ENCODE peak calls at places on chromosomes 11 and 22, in five cellular contexts. One of them, this sample, is unnamed.

GRCh38 chr22:21941921-21942320 is 10.7 kb downstream of the PPM1F start:
- DNase-seq in AG09319: no peak
- DNase-seq in NB4: no peak
- DNase-seq in GM20000: no peak
- DNase-seq in CD14-positive monocyte: no peak
- DNase-seq in this sample: no peak

GRCh38 chr22:50529416-50530279 is at the start of gene TYMP:
- DNase-seq in NB4: no peak
- DNase-seq in AG09319: no peak
- DNase-seq in GM20000: peak; percentile 93
- DNase-seq in CD14-positive monocyte: peak; percentile 78
- DNase-seq in this sample: no peak

GRCh38 chr11:67357831-67358555 is 4.6 kb upstream of the POLD4 start:
- DNase-seq in GM20000: no peak
- DNase-seq in CD14-positive monocyte: no peak
- DNase-seq in AG09319: no peak
- DNase-seq in NB4: no peak
- DNase-seq in this sample: no peak

GRCh38 chr11:57735655-57736298 is 5.5 kb upstream of the SELENOH start:
- DNase-seq in GM20000: no peak
- DNase-seq in CD14-positive monocyte: no peak
- DNase-seq in NB4: no peak
- DNase-seq in AG09319: no peak
- DNase-seq in this sample: no peak

GRCh38 chr11:61118004-61118403 is 15.7 kb downstream of the CD5 start:
- DNase-seq in GM20000: no peak
- DNase-seq in CD14-positive monocyte: no peak
- DNase-seq in AG09319: no peak
- DNase-seq in NB4: no peak
- DNase-seq in this sample: no peak

GRCh38 chr11:36566407-36567053 is 1.3 kb upstream of the RAG1 start:
- DNase-seq in GM20000: no peak
- DNase-seq in CD14-positive monocyte: no peak
- DNase-seq in NB4: peak; percentile 1
- DNase-seq in AG09319: no peak
- DNase-seq in this sample: no peak

GRCh38 chr11:13042873-13043338 is 33.8 kb downstream of the RASSF10 start:
- DNase-seq in NB4: no peak
- DNase-seq in CD14-positive monocyte: no peak
- DNase-seq in GM20000: no peak
- DNase-seq in AG09319: no peak
- DNase-seq in this sample: no peak

GRCh38 chr22:25545117-25545516 is 19.4 kb upstream of the GRK3 start:
- DNase-seq in NB4: no peak
- DNase-seq in AG09319: no peak
- DNase-seq in CD14-positive monocyte: no peak
- DNase-seq in GM20000: no peak
- DNase-seq in this sample: no peak

GRCh38 chr11:2721163-2721935 is 21.6 kb upstream of the KCNQ1OT1 start:
- DNase-seq in NB4: no peak
- DNase-seq in AG09319: no peak
- DNase-seq in CD14-positive monocyte: no peak
- DNase-seq in GM20000: no peak
- DNase-seq in this sample: no peak

GRCh38 chr11:16136792-16137395 is 219.5 kb downstream of the SOX6 start:
- DNase-seq in GM20000: no peak
- DNase-seq in NB4: no peak
- DNase-seq in AG09319: no peak
- DNase-seq in CD14-positive monocyte: no peak
- DNase-seq in this sample: no peak

GRCh38 chr22:30472994-30473720 is 1.3 kb upstream of the SEC14L3 start:
- DNase-seq in NB4: no peak
- DNase-seq in AG09319: no peak
- DNase-seq in GM20000: no peak
- DNase-seq in CD14-positive monocyte: no peak
- DNase-seq in this sample: no peak

GRCh38 chr22:26763633-26764295 is 106.4 kb downstream of the MIAT start:
- DNase-seq in NB4: no peak
- DNase-seq in CD14-positive monocyte: no peak
- DNase-seq in GM20000: no peak
- DNase-seq in AG09319: no peak
- DNase-seq in this sample: no peak

GRCh38 chr22:18998998-18999397 is 62.9 kb upstream of the PRODH start:
- DNase-seq in CD14-positive monocyte: no peak
- DNase-seq in NB4: peak; percentile 21
- DNase-seq in GM20000: no peak
- DNase-seq in AG09319: no peak
- DNase-seq in this sample: no peak

DNA sequence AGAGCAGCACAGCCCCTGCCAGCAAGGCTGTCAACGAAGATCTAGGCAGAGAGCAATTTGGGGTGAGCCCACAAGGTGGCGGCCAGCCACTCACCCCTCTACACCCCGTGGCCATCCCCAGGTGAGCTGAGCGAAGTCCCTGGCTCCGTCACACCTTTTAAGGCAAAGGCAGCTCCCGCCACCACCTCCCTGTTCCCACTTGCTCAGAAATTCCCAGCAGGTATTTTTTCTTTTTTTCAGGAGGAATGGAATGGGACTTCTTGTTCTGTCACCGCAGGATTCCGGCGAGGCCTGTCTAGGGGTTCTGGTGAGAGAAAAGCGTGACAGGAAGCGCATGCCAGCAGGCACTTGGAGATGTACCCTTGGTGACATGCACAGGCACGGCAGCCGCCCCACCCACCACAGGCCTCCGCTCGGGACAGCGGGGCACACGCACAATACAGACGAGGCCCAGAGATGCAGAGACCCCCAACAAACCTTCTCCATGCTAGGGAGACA is 10.0 kb downstream of the RPL3 start:
- DNase-seq in CD14-positive monocyte: no peak
- DNase-seq in NB4: no peak
- DNase-seq in AG09319: no peak
- DNase-seq in GM20000: no peak
- DNase-seq in this sample: no peak
- TF ChIP-seq CTCF in CD14-positive monocyte: peak; percentile 59
- TF ChIP-seq CTCF in NB4: no peak
- TF ChIP-seq CTCF in AG09319: peak; percentile 12
- TF ChIP-seq CTCF in GM20000: no peak
- TF ChIP-seq CTCF in this sample: peak; percentile 51

DNA sequence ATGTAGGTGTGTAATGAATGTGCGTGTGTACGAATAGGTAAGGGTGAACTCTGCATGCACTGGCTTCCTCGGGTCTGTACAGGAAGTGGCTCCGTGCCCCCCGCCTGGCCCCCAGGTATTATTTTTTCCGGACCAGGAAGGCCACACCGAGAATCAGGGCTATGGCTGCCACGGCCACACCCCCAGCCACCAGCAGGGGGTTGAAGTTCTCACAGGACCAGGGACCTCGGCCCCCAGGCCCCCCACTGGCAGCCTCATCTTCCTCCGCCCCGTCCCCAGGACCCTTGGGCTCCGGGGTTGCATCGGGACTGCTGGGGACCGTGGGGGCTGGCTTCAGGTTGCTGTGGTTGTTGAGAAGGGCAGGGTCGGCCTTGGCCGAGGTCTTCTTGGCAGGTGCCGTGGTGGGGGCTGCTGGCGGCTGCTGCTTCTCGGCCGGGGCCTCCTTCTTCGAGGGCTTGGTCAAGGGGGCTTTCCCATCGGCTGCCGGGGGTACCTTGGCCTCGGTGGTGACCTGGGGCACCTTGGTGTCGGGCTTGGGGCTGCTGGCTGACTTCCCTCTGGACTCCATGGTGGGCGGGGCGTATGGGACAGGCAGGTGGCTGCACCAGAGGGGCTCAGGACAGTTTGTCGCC is 1.8 kb downstream of the CEND1 start:
- DNase-seq in CD14-positive monocyte: no peak
- DNase-seq in NB4: no peak
- DNase-seq in GM20000: no peak
- DNase-seq in AG09319: no peak
- DNase-seq in this sample: no peak
- TF ChIP-seq CTCF in CD14-positive monocyte: no peak
- TF ChIP-seq CTCF in NB4: no peak
- TF ChIP-seq CTCF in GM20000: no peak
- TF ChIP-seq CTCF in AG09319: no peak
- TF ChIP-seq CTCF in this sample: peak; percentile 46

GRCh38 chr11:19013181-19013857 is 47.2 kb downstream of the MRGPRX2 start:
- DNase-seq in CD14-positive monocyte: no peak
- DNase-seq in GM20000: no peak
- DNase-seq in NB4: peak; percentile 14
- DNase-seq in AG09319: no peak
- DNase-seq in this sample: no peak
- TF ChIP-seq CTCF in CD14-positive monocyte: no peak
- TF ChIP-seq CTCF in GM20000: peak; percentile 23
- TF ChIP-seq CTCF in NB4: peak; percentile 52
- TF ChIP-seq CTCF in AG09319: no peak
- TF ChIP-seq CTCF in this sample: peak; percentile 37

GRCh38 chr11:120229451-120230424 is 10.2 kb upstream of the POU2F3 start:
- DNase-seq in GM20000: no peak
- DNase-seq in NB4: peak; percentile 65
- DNase-seq in AG09319: no peak
- DNase-seq in CD14-positive monocyte: no peak
- DNase-seq in this sample: no peak

GRCh38 chr11:120226714-120227113 is 13.2 kb upstream of the POU2F3 start:
- DNase-seq in GM20000: no peak
- DNase-seq in CD14-positive monocyte: no peak
- DNase-seq in NB4: no peak
- DNase-seq in AG09319: no peak
- DNase-seq in this sample: no peak

GRCh38 chr11:120227228-120227852 is 12.6 kb upstream of the POU2F3 start:
- DNase-seq in AG09319: no peak
- DNase-seq in GM20000: no peak
- DNase-seq in CD14-positive monocyte: no peak
- DNase-seq in NB4: no peak
- DNase-seq in this sample: no peak

GRCh38 chr11:120230433-120231071 is 9.4 kb upstream of the POU2F3 start:
- DNase-seq in CD14-positive monocyte: no peak
- DNase-seq in GM20000: no peak
- DNase-seq in AG09319: no peak
- DNase-seq in NB4: no peak
- DNase-seq in this sample: no peak

GRCh38 chr11:120228794-120229384 is 11.1 kb upstream of the POU2F3 start:
- DNase-seq in GM20000: no peak
- DNase-seq in NB4: no peak
- DNase-seq in AG09319: no peak
- DNase-seq in CD14-positive monocyte: no peak
- DNase-seq in this sample: no peak
- TF ChIP-seq CTCF in GM20000: peak; percentile 0
- TF ChIP-seq CTCF in NB4: peak; percentile 47
- TF ChIP-seq CTCF in AG09319: peak; percentile 10
- TF ChIP-seq CTCF in CD14-positive monocyte: no peak
- TF ChIP-seq CTCF in this sample: peak; percentile 30

DNA sequence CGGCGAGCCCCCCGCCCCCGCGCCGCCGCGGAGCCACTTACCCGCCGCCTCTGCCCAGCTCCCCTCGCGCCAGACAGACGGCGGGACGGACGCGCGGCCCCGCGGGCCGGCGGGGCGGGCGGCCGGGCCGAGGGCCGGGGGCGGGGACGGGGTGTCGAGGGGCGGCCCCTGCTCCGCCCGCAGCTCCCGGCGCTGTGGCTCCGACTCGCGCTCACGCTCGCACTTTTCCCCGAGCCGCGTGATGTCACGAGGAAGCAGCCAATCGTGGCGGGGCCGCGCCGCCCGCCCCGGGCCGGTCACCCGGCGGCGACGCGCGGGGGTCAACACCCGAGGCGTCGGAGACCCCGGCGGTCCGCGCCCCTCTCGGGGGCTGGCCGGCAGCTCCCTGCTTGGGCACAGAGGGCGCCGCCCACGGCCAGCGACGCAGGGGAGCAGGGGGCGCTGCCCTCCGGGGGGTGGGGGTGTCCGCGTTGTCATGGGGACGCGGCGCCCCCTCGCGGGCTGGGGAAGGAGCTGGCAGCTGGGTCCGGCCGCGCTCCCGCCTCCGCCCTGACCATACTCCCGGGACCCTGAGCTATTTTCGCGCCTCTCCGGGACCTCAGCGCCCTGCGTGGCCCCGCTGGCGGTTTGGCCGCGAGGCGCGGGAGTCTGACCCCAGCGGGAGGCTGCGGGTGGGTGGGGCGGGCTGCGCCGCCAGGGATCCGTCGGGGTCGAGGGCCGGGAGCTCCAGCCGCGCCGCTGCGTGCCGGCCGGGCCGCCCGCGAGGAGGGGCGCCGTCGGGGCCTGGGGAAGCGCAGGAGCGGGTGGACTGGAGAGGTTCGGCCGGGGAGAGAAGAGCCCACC is at the start of gene CHRM4:
- DNase-seq in GM20000: peak; percentile 87
- DNase-seq in NB4: peak; percentile 67
- DNase-seq in AG09319: no peak
- DNase-seq in CD14-positive monocyte: no peak
- DNase-seq in this sample: no peak
- TF ChIP-seq CTCF in GM20000: peak; percentile 34
- TF ChIP-seq CTCF in NB4: peak; percentile 32
- TF ChIP-seq CTCF in AG09319: peak; percentile 25
- TF ChIP-seq CTCF in CD14-positive monocyte: no peak
- TF ChIP-seq CTCF in this sample: peak; percentile 69

GRCh38 chr11:18145837-18146236 is 13.5 kb downstream of the MRGPRX3 start:
- DNase-seq in NB4: no peak
- DNase-seq in CD14-positive monocyte: no peak
- DNase-seq in GM20000: no peak
- DNase-seq in AG09319: no peak
- DNase-seq in this sample: no peak

GRCh38 chr11:18144243-18144642 is 11.9 kb downstream of the MRGPRX3 start:
- DNase-seq in AG09319: no peak
- DNase-seq in NB4: no peak
- DNase-seq in CD14-positive monocyte: no peak
- DNase-seq in GM20000: no peak
- DNase-seq in this sample: no peak

GRCh38 chr11:18140145-18140544 is 7.8 kb downstream of the MRGPRX3 start:
- DNase-seq in AG09319: no peak
- DNase-seq in NB4: no peak
- DNase-seq in CD14-positive monocyte: no peak
- DNase-seq in GM20000: no peak
- DNase-seq in this sample: no peak

DNA sequence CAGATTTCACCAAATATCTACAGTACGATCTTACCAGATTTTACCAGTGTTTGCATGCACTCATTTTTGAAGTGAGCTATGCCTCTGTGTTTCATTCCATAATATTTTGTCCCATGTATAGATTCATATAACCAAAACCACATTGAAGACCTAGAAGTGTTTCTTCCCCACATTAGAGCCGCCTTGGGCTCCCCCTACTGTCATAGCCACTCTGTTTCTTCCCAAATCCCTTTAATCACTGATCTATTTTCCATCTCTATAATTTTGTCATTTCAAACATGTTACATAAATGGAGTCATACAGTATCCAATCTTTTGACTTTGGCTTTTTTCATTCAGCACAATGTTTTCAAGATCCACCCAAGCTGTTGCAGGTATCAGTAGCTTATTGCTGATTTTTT is 12.7 kb downstream of the MRGPRX3 start:
- DNase-seq in AG09319: no peak
- DNase-seq in CD14-positive monocyte: no peak
- DNase-seq in NB4: peak; percentile 13
- DNase-seq in GM20000: no peak
- DNase-seq in this sample: no peak
- TF ChIP-seq CTCF in AG09319: no peak
- TF ChIP-seq CTCF in CD14-positive monocyte: no peak
- TF ChIP-seq CTCF in NB4: peak; percentile 46
- TF ChIP-seq CTCF in GM20000: no peak
- TF ChIP-seq CTCF in this sample: peak; percentile 57